ENCODE peak calls at places on chromosome 9, in seven cellular contexts. One of them, this sample, is unnamed.

GRCh38 chr9:16062542-16063240 is 509.8 kb downstream of the CCDC171 start:
- DNase-seq in right atrium auricular region: no peak
- DNase-seq in SK-N-SH: no peak
- DNase-seq in neural progenitor cell: no peak
- DNase-seq in A549: peak
- DNase-seq in dorsolateral prefrontal cortex: no peak
- DNase-seq in cardiac fibroblast: peak
- DNase-seq in this sample: peak

GRCh38 chr9:95316794-95317118 is 753 bp downstream of the FANCC start:
- DNase-seq in dorsolateral prefrontal cortex: no peak
- DNase-seq in neural progenitor cell: peak
- DNase-seq in right atrium auricular region: no peak
- DNase-seq in cardiac fibroblast: peak
- DNase-seq in SK-N-SH: peak
- DNase-seq in A549: peak
- DNase-seq in this sample: peak

GRCh38 chr9:90642570-90643539 is at the start of gene DIRAS2:
- DNase-seq in dorsolateral prefrontal cortex: peak
- DNase-seq in SK-N-SH: peak
- DNase-seq in cardiac fibroblast: peak
- DNase-seq in right atrium auricular region: no peak
- DNase-seq in A549: peak
- DNase-seq in neural progenitor cell: peak
- DNase-seq in this sample: peak

GRCh38 chr9:77883846-77884771 is 147.5 kb downstream of the GNAQ start:
- DNase-seq in A549: no peak
- DNase-seq in dorsolateral prefrontal cortex: peak
- DNase-seq in neural progenitor cell: peak
- DNase-seq in SK-N-SH: no peak
- DNase-seq in right atrium auricular region: no peak
- DNase-seq in cardiac fibroblast: peak
- DNase-seq in this sample: no peak

GRCh38 chr9:94946256-94946655 is 219.8 kb downstream of the AOPEP start:
- DNase-seq in neural progenitor cell: no peak
- DNase-seq in dorsolateral prefrontal cortex: no peak
- DNase-seq in right atrium auricular region: no peak
- DNase-seq in cardiac fibroblast: no peak
- DNase-seq in A549: no peak
- DNase-seq in SK-N-SH: no peak
- DNase-seq in this sample: no peak

GRCh38 chr9:16039103-16039987 is 486.5 kb downstream of the CCDC171 start:
- DNase-seq in A549: no peak
- DNase-seq in neural progenitor cell: no peak
- DNase-seq in right atrium auricular region: no peak
- DNase-seq in cardiac fibroblast: no peak
- DNase-seq in dorsolateral prefrontal cortex: no peak
- DNase-seq in SK-N-SH: no peak
- DNase-seq in this sample: no peak

GRCh38 chr9:90019596-90019995 is 414.8 kb downstream of the GADD45G start:
- DNase-seq in A549: no peak
- DNase-seq in dorsolateral prefrontal cortex: no peak
- DNase-seq in SK-N-SH: no peak
- DNase-seq in cardiac fibroblast: no peak
- DNase-seq in neural progenitor cell: no peak
- DNase-seq in right atrium auricular region: no peak
- DNase-seq in this sample: no peak

GRCh38 chr9:95815153-95815552 is 60.3 kb upstream of the ERCC6L2 start:
- DNase-seq in dorsolateral prefrontal cortex: no peak
- DNase-seq in A549: peak
- DNase-seq in right atrium auricular region: no peak
- DNase-seq in neural progenitor cell: no peak
- DNase-seq in cardiac fibroblast: peak
- DNase-seq in SK-N-SH: no peak
- DNase-seq in this sample: no peak

GRCh38 chr9:91047529-91047928 is 245.9 kb downstream of the SYK start:
- DNase-seq in A549: no peak
- DNase-seq in dorsolateral prefrontal cortex: no peak
- DNase-seq in cardiac fibroblast: no peak
- DNase-seq in neural progenitor cell: no peak
- DNase-seq in right atrium auricular region: peak
- DNase-seq in SK-N-SH: no peak
- DNase-seq in this sample: no peak

GRCh38 chr9:95264954-95265615 is 52.4 kb downstream of the FANCC start:
- DNase-seq in cardiac fibroblast: peak
- DNase-seq in right atrium auricular region: no peak
- DNase-seq in SK-N-SH: no peak
- DNase-seq in dorsolateral prefrontal cortex: no peak
- DNase-seq in A549: peak
- DNase-seq in neural progenitor cell: peak
- DNase-seq in this sample: no peak

GRCh38 chr9:84793251-84793650 is 123.7 kb downstream of the NTRK2 start:
- DNase-seq in SK-N-SH: no peak
- DNase-seq in neural progenitor cell: no peak
- DNase-seq in dorsolateral prefrontal cortex: no peak
- DNase-seq in cardiac fibroblast: no peak
- DNase-seq in right atrium auricular region: no peak
- DNase-seq in A549: no peak
- DNase-seq in this sample: no peak

GRCh38 chr9:132192728-132193127 is 30.9 kb downstream of the NTNG2 start:
- DNase-seq in cardiac fibroblast: no peak
- DNase-seq in A549: no peak
- DNase-seq in SK-N-SH: no peak
- DNase-seq in right atrium auricular region: no peak
- DNase-seq in dorsolateral prefrontal cortex: peak
- DNase-seq in neural progenitor cell: no peak
- DNase-seq in this sample: no peak

GRCh38 chr9:114364123-114364522 is 23.7 kb downstream of the AKNA start:
- DNase-seq in neural progenitor cell: no peak
- DNase-seq in right atrium auricular region: no peak
- DNase-seq in A549: no peak
- DNase-seq in SK-N-SH: no peak
- DNase-seq in cardiac fibroblast: peak
- DNase-seq in dorsolateral prefrontal cortex: no peak
- DNase-seq in this sample: no peak

GRCh38 chr9:33167949-33168535 is 906 bp upstream of the B4GALT1 start:
- DNase-seq in cardiac fibroblast: no peak
- DNase-seq in dorsolateral prefrontal cortex: no peak
- DNase-seq in A549: no peak
- DNase-seq in SK-N-SH: no peak
- DNase-seq in neural progenitor cell: no peak
- DNase-seq in right atrium auricular region: peak
- DNase-seq in this sample: no peak

GRCh38 chr9:133837644-133838597 is 99.8 kb upstream of the SARDH start:
- DNase-seq in neural progenitor cell: peak
- DNase-seq in cardiac fibroblast: no peak
- DNase-seq in A549: no peak
- DNase-seq in right atrium auricular region: no peak
- DNase-seq in SK-N-SH: no peak
- DNase-seq in dorsolateral prefrontal cortex: no peak
- DNase-seq in this sample: no peak

GRCh38 chr9:132589148-132590036 is 7.0 kb downstream of the BARHL1 start:
- DNase-seq in cardiac fibroblast: no peak
- DNase-seq in dorsolateral prefrontal cortex: no peak
- DNase-seq in A549: no peak
- DNase-seq in right atrium auricular region: no peak
- DNase-seq in SK-N-SH: peak
- DNase-seq in neural progenitor cell: peak
- DNase-seq in this sample: no peak

GRCh38 chr9:734831-735511 is 106.5 kb upstream of the DMRT1 start:
- DNase-seq in cardiac fibroblast: peak
- DNase-seq in dorsolateral prefrontal cortex: peak
- DNase-seq in SK-N-SH: no peak
- DNase-seq in neural progenitor cell: no peak
- DNase-seq in right atrium auricular region: peak
- DNase-seq in A549: peak
- DNase-seq in this sample: no peak

DNA sequence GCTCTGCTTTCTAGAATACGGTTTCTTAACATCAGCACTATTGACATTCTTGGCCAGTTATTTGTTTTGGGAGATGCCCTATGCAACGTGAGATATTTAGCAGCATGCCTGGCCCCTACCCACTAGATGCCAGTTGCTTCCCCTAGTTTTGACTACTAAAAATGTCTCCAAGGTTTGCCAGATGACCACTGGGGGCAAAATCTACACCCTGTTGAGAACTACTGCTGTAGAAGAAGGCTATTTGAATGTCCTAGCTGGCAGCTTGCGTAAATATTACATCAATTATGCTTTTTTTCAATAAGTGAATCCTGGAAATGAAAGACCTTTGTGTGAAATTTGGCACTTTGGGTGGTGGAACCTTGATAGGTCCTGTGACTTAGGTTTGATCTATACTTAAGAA is 5.0 kb downstream of the NCBP1 start:
- DNase-seq in right atrium auricular region: no peak
- DNase-seq in dorsolateral prefrontal cortex: no peak
- DNase-seq in neural progenitor cell: peak
- DNase-seq in cardiac fibroblast: peak
- DNase-seq in A549: peak
- DNase-seq in SK-N-SH: no peak
- DNase-seq in this sample: no peak
- TF ChIP-seq CTCF in right atrium auricular region: peak
- TF ChIP-seq CTCF in dorsolateral prefrontal cortex: no peak
- TF ChIP-seq CTCF in neural progenitor cell: peak
- TF ChIP-seq CTCF in cardiac fibroblast: peak
- TF ChIP-seq CTCF in A549: no peak
- TF ChIP-seq CTCF in SK-N-SH: peak
- TF ChIP-seq CTCF in this sample: no peak

GRCh38 chr9:136685792-136686533 is 1.3 kb downstream of the AGPAT2 start:
- DNase-seq in cardiac fibroblast: no peak
- DNase-seq in neural progenitor cell: no peak
- DNase-seq in SK-N-SH: peak
- DNase-seq in A549: no peak
- DNase-seq in dorsolateral prefrontal cortex: no peak
- DNase-seq in right atrium auricular region: no peak
- DNase-seq in this sample: no peak

GRCh38 chr9:136686534-136686793 is 793 bp downstream of the AGPAT2 start:
- DNase-seq in dorsolateral prefrontal cortex: no peak
- DNase-seq in cardiac fibroblast: no peak
- DNase-seq in SK-N-SH: no peak
- DNase-seq in A549: no peak
- DNase-seq in neural progenitor cell: no peak
- DNase-seq in right atrium auricular region: no peak
- DNase-seq in this sample: no peak

GRCh38 chr9:136688274-136689107 is 1.2 kb upstream of the AGPAT2 start:
- DNase-seq in A549: no peak
- DNase-seq in neural progenitor cell: no peak
- DNase-seq in dorsolateral prefrontal cortex: no peak
- DNase-seq in SK-N-SH: no peak
- DNase-seq in right atrium auricular region: no peak
- DNase-seq in cardiac fibroblast: no peak
- DNase-seq in this sample: no peak

GRCh38 chr9:136687721-136688223 is 515 bp upstream of the AGPAT2 start:
- DNase-seq in cardiac fibroblast: no peak
- DNase-seq in SK-N-SH: no peak
- DNase-seq in dorsolateral prefrontal cortex: no peak
- DNase-seq in neural progenitor cell: no peak
- DNase-seq in A549: no peak
- DNase-seq in right atrium auricular region: no peak
- DNase-seq in this sample: no peak

GRCh38 chr9:136686794-136687711 is at the start of gene AGPAT2:
- DNase-seq in neural progenitor cell: peak
- DNase-seq in right atrium auricular region: peak
- DNase-seq in SK-N-SH: peak
- DNase-seq in A549: peak
- DNase-seq in cardiac fibroblast: peak
- DNase-seq in dorsolateral prefrontal cortex: no peak
- DNase-seq in this sample: peak
- TF ChIP-seq CTCF in neural progenitor cell: no peak
- TF ChIP-seq CTCF in right atrium auricular region: peak
- TF ChIP-seq CTCF in SK-N-SH: no peak
- TF ChIP-seq CTCF in A549: no peak
- TF ChIP-seq CTCF in cardiac fibroblast: no peak
- TF ChIP-seq CTCF in dorsolateral prefrontal cortex: no peak
- TF ChIP-seq CTCF in this sample: no peak

DNA sequence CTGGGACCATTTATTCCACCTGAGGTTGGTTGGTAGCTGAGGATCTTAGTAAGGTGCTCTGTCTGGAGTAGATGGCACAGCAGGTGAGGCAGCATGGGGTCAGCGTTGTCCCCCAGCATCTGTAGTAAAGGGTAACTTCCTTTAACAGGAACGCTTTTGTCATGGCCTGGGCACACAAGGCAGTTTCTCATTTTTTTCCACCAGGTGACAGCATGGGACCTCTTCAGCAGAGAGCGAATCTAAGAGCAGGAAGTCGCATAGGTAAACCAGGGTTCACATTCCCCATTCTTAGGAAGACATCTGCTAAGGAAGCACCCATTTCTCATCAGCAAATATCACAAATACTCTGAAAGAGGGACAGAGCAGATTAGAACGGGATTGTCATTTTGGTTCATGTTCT is 56.5 kb downstream of the GPR107 start:
- DNase-seq in dorsolateral prefrontal cortex: no peak
- DNase-seq in right atrium auricular region: no peak
- DNase-seq in A549: no peak
- DNase-seq in neural progenitor cell: no peak
- DNase-seq in SK-N-SH: no peak
- DNase-seq in cardiac fibroblast: no peak
- DNase-seq in this sample: no peak
- TF ChIP-seq CTCF in dorsolateral prefrontal cortex: no peak
- TF ChIP-seq CTCF in right atrium auricular region: no peak
- TF ChIP-seq CTCF in A549: no peak
- TF ChIP-seq CTCF in neural progenitor cell: peak
- TF ChIP-seq CTCF in SK-N-SH: peak
- TF ChIP-seq CTCF in cardiac fibroblast: no peak
- TF ChIP-seq CTCF in this sample: no peak

GRCh38 chr9:121541945-121542344 is 42.3 kb upstream of the GGTA1 start:
- DNase-seq in SK-N-SH: no peak
- DNase-seq in neural progenitor cell: no peak
- DNase-seq in cardiac fibroblast: no peak
- DNase-seq in right atrium auricular region: no peak
- DNase-seq in A549: no peak
- DNase-seq in dorsolateral prefrontal cortex: no peak
- DNase-seq in this sample: no peak

GRCh38 chr9:121537283-121537682 is 37.6 kb upstream of the GGTA1 start:
- DNase-seq in right atrium auricular region: peak
- DNase-seq in dorsolateral prefrontal cortex: peak
- DNase-seq in neural progenitor cell: no peak
- DNase-seq in SK-N-SH: no peak
- DNase-seq in cardiac fibroblast: peak
- DNase-seq in A549: no peak
- DNase-seq in this sample: no peak

GRCh38 chr9:121541256-121541655 is 41.6 kb upstream of the GGTA1 start:
- DNase-seq in cardiac fibroblast: no peak
- DNase-seq in right atrium auricular region: no peak
- DNase-seq in SK-N-SH: no peak
- DNase-seq in neural progenitor cell: no peak
- DNase-seq in A549: no peak
- DNase-seq in dorsolateral prefrontal cortex: no peak
- DNase-seq in this sample: no peak

GRCh38 chr9:121532881-121533280 is 33.2 kb upstream of the GGTA1 start:
- DNase-seq in neural progenitor cell: no peak
- DNase-seq in cardiac fibroblast: no peak
- DNase-seq in A549: no peak
- DNase-seq in dorsolateral prefrontal cortex: no peak
- DNase-seq in SK-N-SH: no peak
- DNase-seq in right atrium auricular region: no peak
- DNase-seq in this sample: no peak

DNA sequence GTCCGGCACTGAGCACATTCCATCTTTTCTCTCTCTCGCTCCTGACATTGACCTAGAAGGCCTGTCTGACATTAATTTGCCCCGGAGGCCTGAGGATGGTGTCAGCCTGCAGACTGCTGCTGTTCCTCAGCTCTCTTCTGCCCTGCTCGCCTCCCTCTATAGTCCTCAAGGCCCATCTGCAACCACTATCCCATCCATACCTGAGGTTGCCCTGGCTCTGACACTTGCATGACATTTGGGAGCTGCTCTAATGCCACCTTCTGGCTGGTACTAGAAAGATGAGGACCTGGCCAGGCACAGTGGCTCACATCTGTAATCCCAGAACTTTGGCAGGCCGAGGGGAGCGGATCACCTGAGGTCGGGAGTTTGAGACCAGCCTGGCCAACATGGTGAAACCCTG is 38.6 kb upstream of the GGTA1 start:
- DNase-seq in SK-N-SH: peak
- DNase-seq in cardiac fibroblast: peak
- DNase-seq in neural progenitor cell: peak
- DNase-seq in A549: peak
- DNase-seq in dorsolateral prefrontal cortex: no peak
- DNase-seq in right atrium auricular region: no peak
- DNase-seq in this sample: no peak
- TF ChIP-seq CTCF in SK-N-SH: peak
- TF ChIP-seq CTCF in cardiac fibroblast: no peak
- TF ChIP-seq CTCF in neural progenitor cell: peak
- TF ChIP-seq CTCF in A549: peak
- TF ChIP-seq CTCF in dorsolateral prefrontal cortex: no peak
- TF ChIP-seq CTCF in right atrium auricular region: peak
- TF ChIP-seq CTCF in this sample: no peak